ENCODE peak calls at places on chromosome 4, in eight cellular contexts. B is astrocyte of the spinal cord; P is C1 segment of cervical spinal cord; R is AG10803; W is left colon; U is NCI-H345; X is activated CD4-positive, CD25-positive, alpha-beta regulatory T cell; T is neuronal stem cell. I is an unnamed sample.

GRCh38 chr4:11603594-11604194 is 175.0 kb upstream of the HS3ST1 start:
- DNase-seq in B (no peak), P (no peak), R (no peak), W (no peak), U (no peak), X (no peak), T (no peak), I (no peak)

GRCh38 chr4:52657630-52658501 is 1.2 kb downstream of the USP46 start:
- DNase-seq in B (peak; percentile 59), P (peak; percentile 14), R (peak; percentile 63), W (no peak), U (no peak), X (no peak), T (peak; percentile 30), I (no peak)

GRCh38 chr4:188417181-188417580 is 277.9 kb downstream of the TRIML1 start:
- DNase-seq in B (no peak), P (no peak), R (no peak), W (no peak), U (no peak), X (no peak), T (no peak), I (no peak)

GRCh38 chr4:125390126-125390525 is 75.4 kb downstream of the FAT4 start:
- DNase-seq in B (peak; percentile 86), P (no peak), R (peak; percentile 85), W (no peak), U (no peak), X (no peak), T (no peak), I (no peak)

GRCh38 chr4:92969650-92970370 is 666.0 kb downstream of the GRID2 start:
- DNase-seq in B (peak; percentile 94), P (no peak), R (peak; percentile 86), W (no peak), U (no peak), X (no peak), T (no peak), I (no peak)

GRCh38 chr4:2914220-2915126 is 48.7 kb downstream of the NOP14 start:
- DNase-seq in B (no peak), P (no peak), R (no peak), W (no peak), U (no peak), X (no peak), T (no peak), I (no peak)

GRCh38 chr4:109052699-109053656 is 249.5 kb downstream of the COL25A1 start:
- DNase-seq in B (no peak), P (no peak), R (no peak), W (no peak), U (no peak), X (no peak), T (no peak), I (no peak)

GRCh38 chr4:100278567-100278966 is 88.3 kb upstream of the DDIT4L start:
- DNase-seq in B (no peak), P (no peak), R (no peak), W (no peak), U (no peak), X (no peak), T (no peak), I (no peak)

GRCh38 chr4:122746485-122746965 is 14.0 kb downstream of the BBS12 start:
- DNase-seq in B (no peak), P (no peak), R (no peak), W (no peak), U (no peak), X (no peak), T (no peak), I (no peak)

GRCh38 chr4:1368421-1369090 is 21.5 kb downstream of the UVSSA start:
- DNase-seq in B (no peak), P (no peak), R (no peak), W (peak; percentile 22), U (no peak), X (no peak), T (no peak), I (no peak)

GRCh38 chr4:113781439-113782040 is 20.0 kb upstream of the CAMK2D start:
- DNase-seq in B (peak; percentile 63), P (no peak), R (peak; percentile 49), W (no peak), U (no peak), X (no peak), T (no peak), I (peak; percentile 8)

GRCh38 chr4:110005461-110006056 is 92.9 kb downstream of the EGF start:
- DNase-seq in B (peak; percentile 67), P (no peak), R (peak; percentile 74), W (no peak), U (peak; percentile 34), X (no peak), T (peak; percentile 37), I (peak; percentile 18)

GRCh38 chr4:1209821-1210220 is 37.4 kb upstream of the SPON2 start:
- DNase-seq in B (peak; percentile 66), P (peak; percentile 67), R (peak; percentile 64), W (peak; percentile 66), U (no peak), X (no peak), T (peak; percentile 18), I (no peak)

GRCh38 chr4:948936-949300 is 16.7 kb downstream of the TMEM175 start:
- DNase-seq in B (no peak), P (no peak), R (no peak), W (no peak), U (no peak), X (no peak), T (no peak), I (no peak)

GRCh38 chr4:87530868-87531267 is 1.7 kb upstream of the SPARCL1 start:
- DNase-seq in B (peak; percentile 25), P (no peak), R (peak; percentile 84), W (peak; percentile 71), U (no peak), X (no peak), T (no peak), I (no peak)

GRCh38 chr4:173371292-173372192 is 788 bp downstream of the SAP30 start:
- DNase-seq in B (peak; percentile 81), P (peak; percentile 85), R (peak; percentile 74), W (peak; percentile 68), U (peak; percentile 44), X (no peak), T (peak; percentile 45), I (peak; percentile 14)

GRCh38 chr4:152807294-152807829 is 27.6 kb downstream of the ARFIP1 start:
- DNase-seq in B (peak; percentile 71), P (no peak), R (peak; percentile 22), W (no peak), U (no peak), X (no peak), T (no peak), I (no peak)

GRCh38 chr4:152535236-152535902 is 523 bp downstream of the FBXW7 start:
- DNase-seq in B (no peak), P (peak; percentile 32), R (no peak), W (no peak), U (no peak), X (no peak), T (no peak), I (no peak)

GRCh38 chr4:54231419-54232150 is 2.5 kb downstream of the PDGFRA start:
- DNase-seq in B (peak; percentile 67), P (peak; percentile 11), R (peak; percentile 63), W (no peak), U (peak; percentile 3), X (no peak), T (peak; percentile 32), I (no peak)

GRCh38 chr4:137474711-137475301 is 57.5 kb downstream of the PCDH18 start:
- DNase-seq in B (peak; percentile 79), P (no peak), R (peak; percentile 24), W (no peak), U (peak; percentile 46), X (no peak), T (no peak), I (no peak)

GRCh38 chr4:7207791-7208231 is 15.5 kb downstream of the SORCS2 start:
- DNase-seq in B (no peak), P (no peak), R (peak; percentile 82), W (no peak), U (no peak), X (no peak), T (no peak), I (no peak)

GRCh38 chr4:76156635-76157034 is 8.4 kb upstream of the NUP54 start:
- DNase-seq in B (no peak), P (no peak), R (no peak), W (no peak), U (no peak), X (no peak), T (no peak), I (no peak)

GRCh38 chr4:109801895-109802319 is at the start of gene CFI:
- DNase-seq in B (peak; percentile 86), P (no peak), R (peak; percentile 67), W (no peak), U (no peak), X (no peak), T (no peak), I (no peak)

GRCh38 chr4:126777649-126778048 is 855.1 kb upstream of the INTU start:
- DNase-seq in B (peak; percentile 82), P (no peak), R (peak; percentile 89), W (no peak), U (no peak), X (no peak), T (no peak), I (no peak)

GRCh38 chr4:185203380-185204237 is at the start of gene CFAP97:
- DNase-seq in B (peak; percentile 88), P (peak; percentile 91), R (peak; percentile 90), W (peak; percentile 91), U (peak; percentile 62), X (peak; percentile 59), T (peak; percentile 52), I (peak; percentile 75)

GRCh38 chr4:19300213-19300612 is 951.5 kb upstream of the SLIT2 start:
- DNase-seq in B (peak; percentile 52), P (no peak), R (peak; percentile 68), W (no peak), U (no peak), X (no peak), T (no peak), I (no peak)

GRCh38 chr4:84673475-84674230 is 90.7 kb downstream of the CDS1 start:
- DNase-seq in B (peak; percentile 91), P (no peak), R (peak; percentile 82), W (no peak), U (no peak), X (no peak), T (no peak), I (no peak)

GRCh38 chr4:105551968-105552746 is at the start of gene ARHGEF38:
- DNase-seq in B (peak; percentile 25), P (no peak), R (peak; percentile 27), W (peak; percentile 87), U (peak; percentile 79), X (no peak), T (no peak), I (no peak)

GRCh38 chr4:88660446-88661294 is 37.0 kb downstream of the NAP1L5 start:
- DNase-seq in B (peak; percentile 59), P (no peak), R (peak; percentile 77), W (no peak), U (no peak), X (no peak), T (no peak), I (no peak)

GRCh38 chr4:35525192-35525978 is 718.9 kb downstream of the ARAP2 start:
- DNase-seq in B (no peak), P (peak; percentile 41), R (no peak), W (no peak), U (no peak), X (no peak), T (no peak), I (no peak)

GRCh38 chr4:20288047-20288650 is 36.4 kb downstream of the SLIT2 start:
- DNase-seq in B (peak; percentile 20), P (no peak), R (peak; percentile 56), W (no peak), U (no peak), X (no peak), T (no peak), I (no peak)

GRCh38 chr4:143026459-143027170 is 158.1 kb upstream of the USP38 start:
- DNase-seq in B (no peak), P (no peak), R (no peak), W (no peak), U (no peak), X (no peak), T (no peak), I (no peak)

GRCh38 chr4:87041142-87041541 is 106.3 kb downstream of the AFF1 start:
- DNase-seq in B (no peak), P (no peak), R (peak; percentile 50), W (no peak), U (no peak), X (no peak), T (no peak), I (no peak)

GRCh38 chr4:2933566-2934076 is 29.6 kb downstream of the NOP14 start:
- DNase-seq in B (no peak), P (no peak), R (no peak), W (no peak), U (no peak), X (no peak), T (no peak), I (no peak)

I was measured in GM19239.